ENCODE peak calls at places on chromosomes 5 and 9, in seven cellular contexts. One of them, this sample, is unnamed.

GRCh38 chr5:150262502-150262901 is 27.1 kb downstream of the CAMK2A start:
- DNase-seq in A549: no peak
- DNase-seq in cortex of kidney: no peak
- DNase-seq in SJSA1: no peak
- DNase-seq in hepatic stellate cell: no peak
- DNase-seq in foreskin fibroblast: no peak
- DNase-seq in activated T-helper 1 cell treated with anti-CD3 and anti-CD28 coated beads, Interleukin-12 subunit alpha, Interleukin-12 subunit beta, Interleukin-2, Interleukin-4 antibody, amounts not matched to agents 30 ng/mL and 10 ng/mL and 1 ng/mL, durations not matched to agents 14 hours and 24 hours and 36 hours: no peak
- DNase-seq in this sample: no peak

GRCh38 chr9:130239363-130239695 is 26.2 kb upstream of the HMCN2 start:
- DNase-seq in A549: no peak
- DNase-seq in cortex of kidney: no peak
- DNase-seq in SJSA1: no peak
- DNase-seq in hepatic stellate cell: no peak
- DNase-seq in foreskin fibroblast: no peak
- DNase-seq in activated T-helper 1 cell treated with anti-CD3 and anti-CD28 coated beads, Interleukin-12 subunit alpha, Interleukin-12 subunit beta, Interleukin-2, Interleukin-4 antibody, amounts not matched to agents 30 ng/mL and 10 ng/mL and 1 ng/mL, durations not matched to agents 14 hours and 24 hours and 36 hours: no peak
- DNase-seq in this sample: no peak

GRCh38 chr9:33619666-33620404 is 95.8 kb downstream of the ANKRD18B start:
- DNase-seq in A549: peak
- DNase-seq in cortex of kidney: no peak
- DNase-seq in SJSA1: no peak
- DNase-seq in hepatic stellate cell: peak
- DNase-seq in foreskin fibroblast: peak
- DNase-seq in activated T-helper 1 cell treated with anti-CD3 and anti-CD28 coated beads, Interleukin-12 subunit alpha, Interleukin-12 subunit beta, Interleukin-2, Interleukin-4 antibody, amounts not matched to agents 30 ng/mL and 10 ng/mL and 1 ng/mL, durations not matched to agents 14 hours and 24 hours and 36 hours: no peak
- DNase-seq in this sample: no peak

GRCh38 chr9:109270971-109271900 is 49.6 kb downstream of the EPB41L4B start:
- DNase-seq in A549: no peak
- DNase-seq in cortex of kidney: no peak
- DNase-seq in SJSA1: no peak
- DNase-seq in hepatic stellate cell: no peak
- DNase-seq in foreskin fibroblast: no peak
- DNase-seq in activated T-helper 1 cell treated with anti-CD3 and anti-CD28 coated beads, Interleukin-12 subunit alpha, Interleukin-12 subunit beta, Interleukin-2, Interleukin-4 antibody, amounts not matched to agents 30 ng/mL and 10 ng/mL and 1 ng/mL, durations not matched to agents 14 hours and 24 hours and 36 hours: no peak
- DNase-seq in this sample: no peak

GRCh38 chr9:134413890-134414731 is 87.9 kb downstream of the RXRA start:
- DNase-seq in A549: peak
- DNase-seq in cortex of kidney: no peak
- DNase-seq in SJSA1: peak
- DNase-seq in hepatic stellate cell: peak
- DNase-seq in foreskin fibroblast: peak
- DNase-seq in activated T-helper 1 cell treated with anti-CD3 and anti-CD28 coated beads, Interleukin-12 subunit alpha, Interleukin-12 subunit beta, Interleukin-2, Interleukin-4 antibody, amounts not matched to agents 30 ng/mL and 10 ng/mL and 1 ng/mL, durations not matched to agents 14 hours and 24 hours and 36 hours: no peak
- DNase-seq in this sample: peak

GRCh38 chr5:87340716-87341115 is 72.0 kb downstream of the CCNH start:
- DNase-seq in A549: no peak
- DNase-seq in cortex of kidney: no peak
- DNase-seq in SJSA1: no peak
- DNase-seq in hepatic stellate cell: no peak
- DNase-seq in foreskin fibroblast: no peak
- DNase-seq in activated T-helper 1 cell treated with anti-CD3 and anti-CD28 coated beads, Interleukin-12 subunit alpha, Interleukin-12 subunit beta, Interleukin-2, Interleukin-4 antibody, amounts not matched to agents 30 ng/mL and 10 ng/mL and 1 ng/mL, durations not matched to agents 14 hours and 24 hours and 36 hours: no peak
- DNase-seq in this sample: no peak

GRCh38 chr5:176741566-176742211 is 68.7 kb upstream of the UNC5A start:
- DNase-seq in A549: no peak
- DNase-seq in cortex of kidney: no peak
- DNase-seq in SJSA1: peak
- DNase-seq in hepatic stellate cell: no peak
- DNase-seq in foreskin fibroblast: no peak
- DNase-seq in activated T-helper 1 cell treated with anti-CD3 and anti-CD28 coated beads, Interleukin-12 subunit alpha, Interleukin-12 subunit beta, Interleukin-2, Interleukin-4 antibody, amounts not matched to agents 30 ng/mL and 10 ng/mL and 1 ng/mL, durations not matched to agents 14 hours and 24 hours and 36 hours: no peak
- DNase-seq in this sample: no peak

GRCh38 chr5:173204185-173204979 is 30.6 kb downstream of the NKX2-5 start:
- DNase-seq in A549: peak
- DNase-seq in cortex of kidney: no peak
- DNase-seq in SJSA1: no peak
- DNase-seq in hepatic stellate cell: no peak
- DNase-seq in foreskin fibroblast: no peak
- DNase-seq in activated T-helper 1 cell treated with anti-CD3 and anti-CD28 coated beads, Interleukin-12 subunit alpha, Interleukin-12 subunit beta, Interleukin-2, Interleukin-4 antibody, amounts not matched to agents 30 ng/mL and 10 ng/mL and 1 ng/mL, durations not matched to agents 14 hours and 24 hours and 36 hours: no peak
- DNase-seq in this sample: no peak

GRCh38 chr5:108432024-108432423 is 50.1 kb upstream of the FBXL17 start:
- DNase-seq in A549: no peak
- DNase-seq in cortex of kidney: no peak
- DNase-seq in SJSA1: no peak
- DNase-seq in hepatic stellate cell: peak
- DNase-seq in foreskin fibroblast: peak
- DNase-seq in activated T-helper 1 cell treated with anti-CD3 and anti-CD28 coated beads, Interleukin-12 subunit alpha, Interleukin-12 subunit beta, Interleukin-2, Interleukin-4 antibody, amounts not matched to agents 30 ng/mL and 10 ng/mL and 1 ng/mL, durations not matched to agents 14 hours and 24 hours and 36 hours: no peak
- DNase-seq in this sample: no peak

GRCh38 chr5:113520429-113520828 is 6.9 kb downstream of the YTHDC2 start:
- DNase-seq in A549: no peak
- DNase-seq in cortex of kidney: no peak
- DNase-seq in SJSA1: no peak
- DNase-seq in hepatic stellate cell: peak
- DNase-seq in foreskin fibroblast: peak
- DNase-seq in activated T-helper 1 cell treated with anti-CD3 and anti-CD28 coated beads, Interleukin-12 subunit alpha, Interleukin-12 subunit beta, Interleukin-2, Interleukin-4 antibody, amounts not matched to agents 30 ng/mL and 10 ng/mL and 1 ng/mL, durations not matched to agents 14 hours and 24 hours and 36 hours: no peak
- DNase-seq in this sample: no peak

GRCh38 chr9:20292002-20292401 is 330.3 kb downstream of the MLLT3 start:
- DNase-seq in A549: peak
- DNase-seq in cortex of kidney: no peak
- DNase-seq in SJSA1: peak
- DNase-seq in hepatic stellate cell: peak
- DNase-seq in foreskin fibroblast: no peak
- DNase-seq in activated T-helper 1 cell treated with anti-CD3 and anti-CD28 coated beads, Interleukin-12 subunit alpha, Interleukin-12 subunit beta, Interleukin-2, Interleukin-4 antibody, amounts not matched to agents 30 ng/mL and 10 ng/mL and 1 ng/mL, durations not matched to agents 14 hours and 24 hours and 36 hours: no peak
- DNase-seq in this sample: no peak

GRCh38 chr5:17897776-17898175 is 263.5 kb downstream of the TAF11L14 start:
- DNase-seq in A549: no peak
- DNase-seq in cortex of kidney: no peak
- DNase-seq in SJSA1: no peak
- DNase-seq in hepatic stellate cell: no peak
- DNase-seq in foreskin fibroblast: no peak
- DNase-seq in activated T-helper 1 cell treated with anti-CD3 and anti-CD28 coated beads, Interleukin-12 subunit alpha, Interleukin-12 subunit beta, Interleukin-2, Interleukin-4 antibody, amounts not matched to agents 30 ng/mL and 10 ng/mL and 1 ng/mL, durations not matched to agents 14 hours and 24 hours and 36 hours: no peak
- DNase-seq in this sample: no peak

GRCh38 chr9:18072967-18073366 is 401.0 kb upstream of the ADAMTSL1 start:
- DNase-seq in A549: no peak
- DNase-seq in cortex of kidney: no peak
- DNase-seq in SJSA1: no peak
- DNase-seq in hepatic stellate cell: no peak
- DNase-seq in foreskin fibroblast: no peak
- DNase-seq in activated T-helper 1 cell treated with anti-CD3 and anti-CD28 coated beads, Interleukin-12 subunit alpha, Interleukin-12 subunit beta, Interleukin-2, Interleukin-4 antibody, amounts not matched to agents 30 ng/mL and 10 ng/mL and 1 ng/mL, durations not matched to agents 14 hours and 24 hours and 36 hours: no peak
- DNase-seq in this sample: no peak

GRCh38 chr5:180494510-180495181 is 467 bp downstream of the CNOT6 start:
- DNase-seq in A549: peak
- DNase-seq in cortex of kidney: no peak
- DNase-seq in SJSA1: no peak
- DNase-seq in hepatic stellate cell: peak
- DNase-seq in foreskin fibroblast: peak
- DNase-seq in activated T-helper 1 cell treated with anti-CD3 and anti-CD28 coated beads, Interleukin-12 subunit alpha, Interleukin-12 subunit beta, Interleukin-2, Interleukin-4 antibody, amounts not matched to agents 30 ng/mL and 10 ng/mL and 1 ng/mL, durations not matched to agents 14 hours and 24 hours and 36 hours: peak
- DNase-seq in this sample: no peak

GRCh38 chr5:62937661-62938558 is 359.3 kb downstream of the LRRC70 start:
- DNase-seq in A549: no peak
- DNase-seq in cortex of kidney: no peak
- DNase-seq in SJSA1: no peak
- DNase-seq in hepatic stellate cell: no peak
- DNase-seq in foreskin fibroblast: no peak
- DNase-seq in activated T-helper 1 cell treated with anti-CD3 and anti-CD28 coated beads, Interleukin-12 subunit alpha, Interleukin-12 subunit beta, Interleukin-2, Interleukin-4 antibody, amounts not matched to agents 30 ng/mL and 10 ng/mL and 1 ng/mL, durations not matched to agents 14 hours and 24 hours and 36 hours: no peak
- DNase-seq in this sample: no peak

GRCh38 chr5:115193295-115193694 is 23.6 kb upstream of the TRIM36 start:
- DNase-seq in A549: no peak
- DNase-seq in cortex of kidney: no peak
- DNase-seq in SJSA1: no peak
- DNase-seq in hepatic stellate cell: no peak
- DNase-seq in foreskin fibroblast: no peak
- DNase-seq in activated T-helper 1 cell treated with anti-CD3 and anti-CD28 coated beads, Interleukin-12 subunit alpha, Interleukin-12 subunit beta, Interleukin-2, Interleukin-4 antibody, amounts not matched to agents 30 ng/mL and 10 ng/mL and 1 ng/mL, durations not matched to agents 14 hours and 24 hours and 36 hours: no peak
- DNase-seq in this sample: no peak

GRCh38 chr5:137374110-137374853 is 124.8 kb downstream of the SPOCK1 start:
- DNase-seq in A549: no peak
- DNase-seq in cortex of kidney: no peak
- DNase-seq in SJSA1: no peak
- DNase-seq in hepatic stellate cell: no peak
- DNase-seq in foreskin fibroblast: no peak
- DNase-seq in activated T-helper 1 cell treated with anti-CD3 and anti-CD28 coated beads, Interleukin-12 subunit alpha, Interleukin-12 subunit beta, Interleukin-2, Interleukin-4 antibody, amounts not matched to agents 30 ng/mL and 10 ng/mL and 1 ng/mL, durations not matched to agents 14 hours and 24 hours and 36 hours: no peak
- DNase-seq in this sample: no peak

GRCh38 chr5:38265546-38266179 is 7.3 kb downstream of the EGFLAM start:
- DNase-seq in A549: peak
- DNase-seq in cortex of kidney: no peak
- DNase-seq in SJSA1: peak
- DNase-seq in hepatic stellate cell: peak
- DNase-seq in foreskin fibroblast: peak
- DNase-seq in activated T-helper 1 cell treated with anti-CD3 and anti-CD28 coated beads, Interleukin-12 subunit alpha, Interleukin-12 subunit beta, Interleukin-2, Interleukin-4 antibody, amounts not matched to agents 30 ng/mL and 10 ng/mL and 1 ng/mL, durations not matched to agents 14 hours and 24 hours and 36 hours: peak
- DNase-seq in this sample: no peak

GRCh38 chr9:37037744-37038640 is 3.9 kb upstream of the PAX5 start:
- DNase-seq in A549: no peak
- DNase-seq in cortex of kidney: no peak
- DNase-seq in SJSA1: no peak
- DNase-seq in hepatic stellate cell: no peak
- DNase-seq in foreskin fibroblast: no peak
- DNase-seq in activated T-helper 1 cell treated with anti-CD3 and anti-CD28 coated beads, Interleukin-12 subunit alpha, Interleukin-12 subunit beta, Interleukin-2, Interleukin-4 antibody, amounts not matched to agents 30 ng/mL and 10 ng/mL and 1 ng/mL, durations not matched to agents 14 hours and 24 hours and 36 hours: no peak
- DNase-seq in this sample: no peak

GRCh38 chr5:116209166-116209565 is 124.3 kb downstream of the COMMD10 start:
- DNase-seq in A549: no peak
- DNase-seq in cortex of kidney: no peak
- DNase-seq in SJSA1: no peak
- DNase-seq in hepatic stellate cell: no peak
- DNase-seq in foreskin fibroblast: no peak
- DNase-seq in activated T-helper 1 cell treated with anti-CD3 and anti-CD28 coated beads, Interleukin-12 subunit alpha, Interleukin-12 subunit beta, Interleukin-2, Interleukin-4 antibody, amounts not matched to agents 30 ng/mL and 10 ng/mL and 1 ng/mL, durations not matched to agents 14 hours and 24 hours and 36 hours: no peak
- DNase-seq in this sample: no peak

GRCh38 chr5:2703041-2703440 is 48.4 kb downstream of the IRX2 start:
- DNase-seq in A549: no peak
- DNase-seq in cortex of kidney: no peak
- DNase-seq in SJSA1: peak
- DNase-seq in hepatic stellate cell: no peak
- DNase-seq in foreskin fibroblast: no peak
- DNase-seq in activated T-helper 1 cell treated with anti-CD3 and anti-CD28 coated beads, Interleukin-12 subunit alpha, Interleukin-12 subunit beta, Interleukin-2, Interleukin-4 antibody, amounts not matched to agents 30 ng/mL and 10 ng/mL and 1 ng/mL, durations not matched to agents 14 hours and 24 hours and 36 hours: no peak
- DNase-seq in this sample: no peak

GRCh38 chr9:37302277-37302676 is 120.2 kb upstream of the GRHPR start:
- DNase-seq in A549: no peak
- DNase-seq in cortex of kidney: no peak
- DNase-seq in SJSA1: no peak
- DNase-seq in hepatic stellate cell: no peak
- DNase-seq in foreskin fibroblast: no peak
- DNase-seq in activated T-helper 1 cell treated with anti-CD3 and anti-CD28 coated beads, Interleukin-12 subunit alpha, Interleukin-12 subunit beta, Interleukin-2, Interleukin-4 antibody, amounts not matched to agents 30 ng/mL and 10 ng/mL and 1 ng/mL, durations not matched to agents 14 hours and 24 hours and 36 hours: peak
- DNase-seq in this sample: no peak

GRCh38 chr9:80664327-80665210 is 1024.8 kb downstream of the TLE1 start:
- DNase-seq in A549: peak
- DNase-seq in cortex of kidney: no peak
- DNase-seq in SJSA1: no peak
- DNase-seq in hepatic stellate cell: no peak
- DNase-seq in foreskin fibroblast: no peak
- DNase-seq in activated T-helper 1 cell treated with anti-CD3 and anti-CD28 coated beads, Interleukin-12 subunit alpha, Interleukin-12 subunit beta, Interleukin-2, Interleukin-4 antibody, amounts not matched to agents 30 ng/mL and 10 ng/mL and 1 ng/mL, durations not matched to agents 14 hours and 24 hours and 36 hours: no peak
- DNase-seq in this sample: no peak

GRCh38 chr5:72611111-72611724 is 104.0 kb upstream of the ZNF366 start:
- DNase-seq in A549: peak
- DNase-seq in cortex of kidney: no peak
- DNase-seq in SJSA1: peak
- DNase-seq in hepatic stellate cell: peak
- DNase-seq in foreskin fibroblast: peak
- DNase-seq in activated T-helper 1 cell treated with anti-CD3 and anti-CD28 coated beads, Interleukin-12 subunit alpha, Interleukin-12 subunit beta, Interleukin-2, Interleukin-4 antibody, amounts not matched to agents 30 ng/mL and 10 ng/mL and 1 ng/mL, durations not matched to agents 14 hours and 24 hours and 36 hours: peak
- DNase-seq in this sample: no peak

GRCh38 chr5:181235689-181236366 is 7.9 kb downstream of the RACK1 start:
- DNase-seq in A549: no peak
- DNase-seq in cortex of kidney: no peak
- DNase-seq in SJSA1: no peak
- DNase-seq in hepatic stellate cell: no peak
- DNase-seq in foreskin fibroblast: no peak
- DNase-seq in activated T-helper 1 cell treated with anti-CD3 and anti-CD28 coated beads, Interleukin-12 subunit alpha, Interleukin-12 subunit beta, Interleukin-2, Interleukin-4 antibody, amounts not matched to agents 30 ng/mL and 10 ng/mL and 1 ng/mL, durations not matched to agents 14 hours and 24 hours and 36 hours: no peak
- DNase-seq in this sample: no peak

GRCh38 chr9:134314950-134315715 is 11.1 kb upstream of the RXRA start:
- DNase-seq in A549: no peak
- DNase-seq in cortex of kidney: no peak
- DNase-seq in SJSA1: no peak
- DNase-seq in hepatic stellate cell: no peak
- DNase-seq in foreskin fibroblast: no peak
- DNase-seq in activated T-helper 1 cell treated with anti-CD3 and anti-CD28 coated beads, Interleukin-12 subunit alpha, Interleukin-12 subunit beta, Interleukin-2, Interleukin-4 antibody, amounts not matched to agents 30 ng/mL and 10 ng/mL and 1 ng/mL, durations not matched to agents 14 hours and 24 hours and 36 hours: no peak
- DNase-seq in this sample: no peak

GRCh38 chr9:95620722-95621121 is 104.0 kb upstream of the PTCH1 start:
- DNase-seq in A549: no peak
- DNase-seq in cortex of kidney: no peak
- DNase-seq in SJSA1: no peak
- DNase-seq in hepatic stellate cell: no peak
- DNase-seq in foreskin fibroblast: no peak
- DNase-seq in activated T-helper 1 cell treated with anti-CD3 and anti-CD28 coated beads, Interleukin-12 subunit alpha, Interleukin-12 subunit beta, Interleukin-2, Interleukin-4 antibody, amounts not matched to agents 30 ng/mL and 10 ng/mL and 1 ng/mL, durations not matched to agents 14 hours and 24 hours and 36 hours: no peak
- DNase-seq in this sample: no peak

GRCh38 chr9:137268538-137269201 is 8.9 kb upstream of the TOR4A start:
- DNase-seq in A549: no peak
- DNase-seq in cortex of kidney: no peak
- DNase-seq in SJSA1: no peak
- DNase-seq in hepatic stellate cell: no peak
- DNase-seq in foreskin fibroblast: no peak
- DNase-seq in activated T-helper 1 cell treated with anti-CD3 and anti-CD28 coated beads, Interleukin-12 subunit alpha, Interleukin-12 subunit beta, Interleukin-2, Interleukin-4 antibody, amounts not matched to agents 30 ng/mL and 10 ng/mL and 1 ng/mL, durations not matched to agents 14 hours and 24 hours and 36 hours: no peak
- DNase-seq in this sample: no peak

GRCh38 chr5:91433861-91434260 is 50.7 kb upstream of the ARRDC3 start:
- DNase-seq in A549: no peak
- DNase-seq in cortex of kidney: no peak
- DNase-seq in SJSA1: no peak
- DNase-seq in hepatic stellate cell: no peak
- DNase-seq in foreskin fibroblast: no peak
- DNase-seq in activated T-helper 1 cell treated with anti-CD3 and anti-CD28 coated beads, Interleukin-12 subunit alpha, Interleukin-12 subunit beta, Interleukin-2, Interleukin-4 antibody, amounts not matched to agents 30 ng/mL and 10 ng/mL and 1 ng/mL, durations not matched to agents 14 hours and 24 hours and 36 hours: no peak
- DNase-seq in this sample: no peak

GRCh38 chr9:89021154-89021803 is 30.0 kb downstream of the S1PR3 start:
- DNase-seq in A549: peak
- DNase-seq in cortex of kidney: no peak
- DNase-seq in SJSA1: peak
- DNase-seq in hepatic stellate cell: peak
- DNase-seq in foreskin fibroblast: peak
- DNase-seq in activated T-helper 1 cell treated with anti-CD3 and anti-CD28 coated beads, Interleukin-12 subunit alpha, Interleukin-12 subunit beta, Interleukin-2, Interleukin-4 antibody, amounts not matched to agents 30 ng/mL and 10 ng/mL and 1 ng/mL, durations not matched to agents 14 hours and 24 hours and 36 hours: no peak
- DNase-seq in this sample: peak

GRCh38 chr9:110261631-110262030 is 5.3 kb upstream of the TXN start:
- DNase-seq in A549: no peak
- DNase-seq in cortex of kidney: no peak
- DNase-seq in SJSA1: no peak
- DNase-seq in hepatic stellate cell: no peak
- DNase-seq in foreskin fibroblast: peak
- DNase-seq in activated T-helper 1 cell treated with anti-CD3 and anti-CD28 coated beads, Interleukin-12 subunit alpha, Interleukin-12 subunit beta, Interleukin-2, Interleukin-4 antibody, amounts not matched to agents 30 ng/mL and 10 ng/mL and 1 ng/mL, durations not matched to agents 14 hours and 24 hours and 36 hours: no peak
- DNase-seq in this sample: no peak

GRCh38 chr5:136642976-136643375 is 277.6 kb upstream of the TRPC7 start:
- DNase-seq in A549: no peak
- DNase-seq in cortex of kidney: no peak
- DNase-seq in SJSA1: no peak
- DNase-seq in hepatic stellate cell: no peak
- DNase-seq in foreskin fibroblast: no peak
- DNase-seq in activated T-helper 1 cell treated with anti-CD3 and anti-CD28 coated beads, Interleukin-12 subunit alpha, Interleukin-12 subunit beta, Interleukin-2, Interleukin-4 antibody, amounts not matched to agents 30 ng/mL and 10 ng/mL and 1 ng/mL, durations not matched to agents 14 hours and 24 hours and 36 hours: no peak
- DNase-seq in this sample: no peak

GRCh38 chr5:97100486-97100885 is 41.9 kb downstream of the LIX1 start:
- DNase-seq in A549: no peak
- DNase-seq in cortex of kidney: no peak
- DNase-seq in SJSA1: no peak
- DNase-seq in hepatic stellate cell: no peak
- DNase-seq in foreskin fibroblast: no peak
- DNase-seq in activated T-helper 1 cell treated with anti-CD3 and anti-CD28 coated beads, Interleukin-12 subunit alpha, Interleukin-12 subunit beta, Interleukin-2, Interleukin-4 antibody, amounts not matched to agents 30 ng/mL and 10 ng/mL and 1 ng/mL, durations not matched to agents 14 hours and 24 hours and 36 hours: no peak
- DNase-seq in this sample: no peak

GRCh38 chr9:108809269-108809668 is 46.5 kb downstream of the ACTL7B start:
- DNase-seq in A549: no peak
- DNase-seq in cortex of kidney: no peak
- DNase-seq in SJSA1: no peak
- DNase-seq in hepatic stellate cell: no peak
- DNase-seq in foreskin fibroblast: no peak
- DNase-seq in activated T-helper 1 cell treated with anti-CD3 and anti-CD28 coated beads, Interleukin-12 subunit alpha, Interleukin-12 subunit beta, Interleukin-2, Interleukin-4 antibody, amounts not matched to agents 30 ng/mL and 10 ng/mL and 1 ng/mL, durations not matched to agents 14 hours and 24 hours and 36 hours: no peak
- DNase-seq in this sample: no peak

GRCh38 chr5:154477382-154478223 is 424 bp downstream of the HAND1 start:
- DNase-seq in A549: peak
- DNase-seq in cortex of kidney: no peak
- DNase-seq in SJSA1: no peak
- DNase-seq in hepatic stellate cell: no peak
- DNase-seq in foreskin fibroblast: no peak
- DNase-seq in activated T-helper 1 cell treated with anti-CD3 and anti-CD28 coated beads, Interleukin-12 subunit alpha, Interleukin-12 subunit beta, Interleukin-2, Interleukin-4 antibody, amounts not matched to agents 30 ng/mL and 10 ng/mL and 1 ng/mL, durations not matched to agents 14 hours and 24 hours and 36 hours: no peak
- DNase-seq in this sample: no peak

GRCh38 chr5:138874771-138875628 is at the start of gene LRRTM2:
- DNase-seq in A549: no peak
- DNase-seq in cortex of kidney: no peak
- DNase-seq in SJSA1: peak
- DNase-seq in hepatic stellate cell: no peak
- DNase-seq in foreskin fibroblast: peak
- DNase-seq in activated T-helper 1 cell treated with anti-CD3 and anti-CD28 coated beads, Interleukin-12 subunit alpha, Interleukin-12 subunit beta, Interleukin-2, Interleukin-4 antibody, amounts not matched to agents 30 ng/mL and 10 ng/mL and 1 ng/mL, durations not matched to agents 14 hours and 24 hours and 36 hours: no peak
- DNase-seq in this sample: no peak

GRCh38 chr5:126777257-126777973 is 479 bp downstream of the LMNB1 start:
- DNase-seq in A549: peak
- DNase-seq in cortex of kidney: no peak
- DNase-seq in SJSA1: peak
- DNase-seq in hepatic stellate cell: peak
- DNase-seq in foreskin fibroblast: peak
- DNase-seq in activated T-helper 1 cell treated with anti-CD3 and anti-CD28 coated beads, Interleukin-12 subunit alpha, Interleukin-12 subunit beta, Interleukin-2, Interleukin-4 antibody, amounts not matched to agents 30 ng/mL and 10 ng/mL and 1 ng/mL, durations not matched to agents 14 hours and 24 hours and 36 hours: peak
- DNase-seq in this sample: peak